ENCODE peak calls at places on chromosomes 16 and 17, in ten cellular contexts. One of them, this sample, is unnamed.

GRCh38 chr17:9370464-9370863 is 205.2 kb downstream of the STX8 start:
- DNase-seq in pancreas: no peak
- DNase-seq in Peyer's patch: no peak
- DNase-seq in heart right ventricle: no peak
- DNase-seq in upper lobe of right lung: no peak
- DNase-seq in gastrocnemius medialis: no peak
- DNase-seq in SK-N-SH: no peak
- DNase-seq in psoas muscle: no peak
- DNase-seq in neural progenitor cell: no peak
- DNase-seq in tibial artery: no peak
- DNase-seq in this sample: no peak

GRCh38 chr17:45952814-45953320 is 46.2 kb upstream of the STH start:
- DNase-seq in pancreas: no peak
- DNase-seq in Peyer's patch: no peak
- DNase-seq in heart right ventricle: no peak
- DNase-seq in upper lobe of right lung: no peak
- DNase-seq in gastrocnemius medialis: no peak
- DNase-seq in SK-N-SH: no peak
- DNase-seq in psoas muscle: no peak
- DNase-seq in neural progenitor cell: no peak
- DNase-seq in tibial artery: no peak
- DNase-seq in this sample: no peak

GRCh38 chr16:79698341-79698753 is 97.8 kb upstream of the MAF start:
- DNase-seq in pancreas: no peak
- DNase-seq in Peyer's patch: no peak
- DNase-seq in heart right ventricle: peak; percentile 35
- DNase-seq in upper lobe of right lung: no peak
- DNase-seq in gastrocnemius medialis: no peak
- DNase-seq in SK-N-SH: no peak
- DNase-seq in psoas muscle: no peak
- DNase-seq in neural progenitor cell: no peak
- DNase-seq in tibial artery: peak; percentile 50
- DNase-seq in this sample: no peak

GRCh38 chr16:56382901-56383355 is 42.4 kb downstream of the AMFR start:
- DNase-seq in pancreas: no peak
- DNase-seq in Peyer's patch: no peak
- DNase-seq in heart right ventricle: no peak
- DNase-seq in upper lobe of right lung: no peak
- DNase-seq in gastrocnemius medialis: no peak
- DNase-seq in SK-N-SH: no peak
- DNase-seq in psoas muscle: no peak
- DNase-seq in neural progenitor cell: no peak
- DNase-seq in tibial artery: no peak
- DNase-seq in this sample: no peak

GRCh38 chr17:40812639-40813038 is 9.8 kb downstream of the KRT10 start:
- DNase-seq in pancreas: no peak
- DNase-seq in Peyer's patch: no peak
- DNase-seq in heart right ventricle: no peak
- DNase-seq in upper lobe of right lung: no peak
- DNase-seq in gastrocnemius medialis: no peak
- DNase-seq in SK-N-SH: no peak
- DNase-seq in psoas muscle: no peak
- DNase-seq in neural progenitor cell: no peak
- DNase-seq in tibial artery: no peak
- DNase-seq in this sample: no peak

GRCh38 chr16:83651871-83652270 is 155.9 kb upstream of the HSBP1 start:
- DNase-seq in pancreas: no peak
- DNase-seq in Peyer's patch: no peak
- DNase-seq in heart right ventricle: no peak
- DNase-seq in upper lobe of right lung: no peak
- DNase-seq in gastrocnemius medialis: no peak
- DNase-seq in SK-N-SH: no peak
- DNase-seq in psoas muscle: no peak
- DNase-seq in neural progenitor cell: no peak
- DNase-seq in tibial artery: no peak
- DNase-seq in this sample: no peak

GRCh38 chr16:10368984-10369551 is 16.8 kb upstream of the ATF7IP2 start:
- DNase-seq in pancreas: no peak
- DNase-seq in Peyer's patch: no peak
- DNase-seq in heart right ventricle: no peak
- DNase-seq in upper lobe of right lung: no peak
- DNase-seq in gastrocnemius medialis: no peak
- DNase-seq in SK-N-SH: no peak
- DNase-seq in psoas muscle: no peak
- DNase-seq in neural progenitor cell: peak; percentile 48
- DNase-seq in tibial artery: no peak
- DNase-seq in this sample: no peak

GRCh38 chr16:49158029-49158642 is 123.5 kb downstream of the CBLN1 start:
- DNase-seq in pancreas: no peak
- DNase-seq in Peyer's patch: no peak
- DNase-seq in heart right ventricle: no peak
- DNase-seq in upper lobe of right lung: no peak
- DNase-seq in gastrocnemius medialis: no peak
- DNase-seq in SK-N-SH: no peak
- DNase-seq in psoas muscle: no peak
- DNase-seq in neural progenitor cell: peak; percentile 91
- DNase-seq in tibial artery: no peak
- DNase-seq in this sample: peak; percentile 65

GRCh38 chr17:39225308-39225973 is at the start of gene STAC2:
- DNase-seq in pancreas: no peak
- DNase-seq in Peyer's patch: no peak
- DNase-seq in heart right ventricle: no peak
- DNase-seq in upper lobe of right lung: no peak
- DNase-seq in gastrocnemius medialis: no peak
- DNase-seq in SK-N-SH: peak; percentile 58
- DNase-seq in psoas muscle: no peak
- DNase-seq in neural progenitor cell: no peak
- DNase-seq in tibial artery: no peak
- DNase-seq in this sample: no peak

GRCh38 chr17:39223907-39224777 is 1.6 kb downstream of the STAC2 start:
- DNase-seq in pancreas: no peak
- DNase-seq in Peyer's patch: no peak
- DNase-seq in heart right ventricle: no peak
- DNase-seq in upper lobe of right lung: no peak
- DNase-seq in gastrocnemius medialis: no peak
- DNase-seq in SK-N-SH: no peak
- DNase-seq in psoas muscle: no peak
- DNase-seq in neural progenitor cell: no peak
- DNase-seq in tibial artery: no peak
- DNase-seq in this sample: no peak

GRCh38 chr17:39227364-39227919 is 1.7 kb upstream of the STAC2 start:
- DNase-seq in pancreas: no peak
- DNase-seq in Peyer's patch: no peak
- DNase-seq in heart right ventricle: no peak
- DNase-seq in upper lobe of right lung: no peak
- DNase-seq in gastrocnemius medialis: no peak
- DNase-seq in SK-N-SH: no peak
- DNase-seq in psoas muscle: no peak
- DNase-seq in neural progenitor cell: no peak
- DNase-seq in tibial artery: no peak
- DNase-seq in this sample: no peak

GRCh38 chr17:39224778-39225307 is 902 bp downstream of the STAC2 start:
- DNase-seq in pancreas: no peak
- DNase-seq in Peyer's patch: no peak
- DNase-seq in heart right ventricle: no peak
- DNase-seq in upper lobe of right lung: no peak
- DNase-seq in gastrocnemius medialis: no peak
- DNase-seq in SK-N-SH: peak; percentile 69
- DNase-seq in psoas muscle: no peak
- DNase-seq in neural progenitor cell: peak; percentile 49
- DNase-seq in tibial artery: no peak
- DNase-seq in this sample: no peak

DNA sequence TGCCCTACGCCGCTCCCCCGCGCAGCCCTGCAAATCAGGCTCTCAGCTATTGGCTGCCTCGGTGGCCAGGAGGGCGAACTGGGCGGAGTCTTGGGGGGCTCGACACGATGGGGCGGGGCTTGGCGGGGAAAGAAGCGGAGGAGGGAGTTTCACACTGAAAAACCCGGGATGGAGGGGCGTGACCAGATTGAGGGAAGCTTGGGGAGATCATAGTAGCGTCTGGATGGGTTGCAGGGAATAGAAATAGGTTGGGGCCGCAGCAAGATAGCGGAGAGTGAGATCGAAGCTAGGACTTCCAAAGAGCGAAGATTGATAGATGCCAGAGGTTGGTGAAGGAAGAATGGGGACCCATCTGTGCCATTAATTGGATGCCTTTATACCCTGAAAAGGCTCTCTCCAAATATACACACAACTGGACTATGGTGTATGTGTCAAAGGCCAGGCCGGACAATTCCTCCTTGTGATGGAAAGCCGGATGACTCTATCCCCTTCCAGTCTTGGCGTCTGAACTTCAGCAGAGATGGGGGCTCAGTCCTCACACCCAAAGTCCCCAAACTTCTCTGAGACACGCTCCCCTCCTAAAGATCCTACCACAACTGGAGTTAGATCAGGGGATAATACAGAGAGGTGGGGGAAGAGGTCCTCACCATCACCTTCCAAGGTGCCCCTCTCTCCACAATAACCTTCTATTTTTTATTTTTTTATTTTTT is 384 bp upstream of the STAC2 start:
- DNase-seq in pancreas: no peak
- DNase-seq in Peyer's patch: peak; percentile 70
- DNase-seq in heart right ventricle: peak; percentile 77
- DNase-seq in upper lobe of right lung: no peak
- DNase-seq in gastrocnemius medialis: no peak
- DNase-seq in SK-N-SH: peak; percentile 98
- DNase-seq in psoas muscle: peak; percentile 83
- DNase-seq in neural progenitor cell: peak; percentile 98
- DNase-seq in tibial artery: peak; percentile 85
- DNase-seq in this sample: no peak
- H3K27me3 ChIP-seq in pancreas: no peaks in the 10 kb centered on the region
- H3K27me3 ChIP-seq in Peyer's patch: peaks cover 14% of the 10 kb centered on the region
- H3K27me3 ChIP-seq in heart right ventricle: peaks cover 57% of the 10 kb centered on the region
- H3K27me3 ChIP-seq in upper lobe of right lung: peaks cover 69% of the 10 kb centered on the region
- H3K27me3 ChIP-seq in gastrocnemius medialis: peaks cover 12% of the 10 kb centered on the region
- H3K27me3 ChIP-seq in SK-N-SH: no peaks in the 10 kb centered on the region
- H3K27me3 ChIP-seq in psoas muscle: no peaks in the 10 kb centered on the region
- H3K27me3 ChIP-seq in neural progenitor cell: peaks cover 57% of the 10 kb centered on the region
- H3K27me3 ChIP-seq in tibial artery: no peaks in the 10 kb centered on the region
- H3K27me3 ChIP-seq in this sample: peaks cover 42% of the 10 kb centered on the region

GRCh38 chr16:87443964-87444363 is 48.9 kb downstream of the ZCCHC14 start:
- DNase-seq in pancreas: no peak
- DNase-seq in Peyer's patch: no peak
- DNase-seq in heart right ventricle: no peak
- DNase-seq in upper lobe of right lung: no peak
- DNase-seq in gastrocnemius medialis: no peak
- DNase-seq in SK-N-SH: no peak
- DNase-seq in psoas muscle: no peak
- DNase-seq in neural progenitor cell: no peak
- DNase-seq in tibial artery: no peak
- DNase-seq in this sample: no peak

GRCh38 chr16:87443031-87443430 is 49.8 kb downstream of the ZCCHC14 start:
- DNase-seq in pancreas: no peak
- DNase-seq in Peyer's patch: no peak
- DNase-seq in heart right ventricle: no peak
- DNase-seq in upper lobe of right lung: no peak
- DNase-seq in gastrocnemius medialis: no peak
- DNase-seq in SK-N-SH: no peak
- DNase-seq in psoas muscle: no peak
- DNase-seq in neural progenitor cell: no peak
- DNase-seq in tibial artery: no peak
- DNase-seq in this sample: no peak

GRCh38 chr16:87447323-87447722 is 45.5 kb downstream of the ZCCHC14 start:
- DNase-seq in pancreas: no peak
- DNase-seq in Peyer's patch: no peak
- DNase-seq in heart right ventricle: no peak
- DNase-seq in upper lobe of right lung: no peak
- DNase-seq in gastrocnemius medialis: no peak
- DNase-seq in SK-N-SH: no peak
- DNase-seq in psoas muscle: no peak
- DNase-seq in neural progenitor cell: no peak
- DNase-seq in tibial artery: no peak
- DNase-seq in this sample: no peak

GRCh38 chr16:87446479-87446878 is 46.3 kb downstream of the ZCCHC14 start:
- DNase-seq in pancreas: no peak
- DNase-seq in Peyer's patch: no peak
- DNase-seq in heart right ventricle: no peak
- DNase-seq in upper lobe of right lung: no peak
- DNase-seq in gastrocnemius medialis: no peak
- DNase-seq in SK-N-SH: no peak
- DNase-seq in psoas muscle: no peak
- DNase-seq in neural progenitor cell: no peak
- DNase-seq in tibial artery: no peak
- DNase-seq in this sample: no peak

DNA sequence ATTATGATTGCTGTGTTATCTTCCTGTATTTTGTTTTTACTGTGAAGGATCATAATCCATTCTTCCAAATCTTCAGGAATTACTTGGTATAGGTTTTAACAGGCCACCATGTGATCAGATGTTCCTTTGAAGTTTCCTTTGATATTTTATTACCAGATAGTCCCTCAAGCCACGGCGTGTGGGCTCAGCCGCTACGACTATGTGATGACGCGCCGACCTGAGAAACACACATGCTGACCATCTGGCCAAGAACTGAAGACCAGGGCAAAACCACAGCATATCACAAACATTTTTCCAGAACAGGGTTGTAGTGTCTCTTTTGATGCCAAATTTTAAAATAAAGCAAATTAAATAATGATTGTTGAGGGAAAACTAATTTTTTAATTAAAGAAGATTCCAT is 47.3 kb downstream of the ZCCHC14 start:
- DNase-seq in pancreas: no peak
- DNase-seq in Peyer's patch: no peak
- DNase-seq in heart right ventricle: no peak
- DNase-seq in upper lobe of right lung: no peak
- DNase-seq in gastrocnemius medialis: no peak
- DNase-seq in SK-N-SH: no peak
- DNase-seq in psoas muscle: peak; percentile 25
- DNase-seq in neural progenitor cell: no peak
- DNase-seq in tibial artery: no peak
- DNase-seq in this sample: no peak
- H3K36me3 ChIP-seq in pancreas: peaks cover 11% of the 10 kb centered on the region
- H3K36me3 ChIP-seq in Peyer's patch: peaks cover 51% of the 10 kb centered on the region
- H3K36me3 ChIP-seq in heart right ventricle: peaks cover 60% of the 10 kb centered on the region
- H3K36me3 ChIP-seq in upper lobe of right lung: peaks cover 41% of the 10 kb centered on the region
- H3K36me3 ChIP-seq in gastrocnemius medialis: no peaks in the 10 kb centered on the region
- H3K36me3 ChIP-seq in SK-N-SH: peaks cover 17% of the 10 kb centered on the region
- H3K36me3 ChIP-seq in psoas muscle: peaks cover 39% of the 10 kb centered on the region
- H3K36me3 ChIP-seq in neural progenitor cell: peaks cover 6% of the 10 kb centered on the region
- H3K36me3 ChIP-seq in tibial artery: peaks cover 38% of the 10 kb centered on the region
- H3K36me3 ChIP-seq in this sample: no peaks in the 10 kb centered on the region

GRCh38 chr17:48588519-48588918 is 1.5 kb downstream of the HOXB3 start:
- DNase-seq in pancreas: no peak
- DNase-seq in Peyer's patch: no peak
- DNase-seq in heart right ventricle: no peak
- DNase-seq in upper lobe of right lung: no peak
- DNase-seq in gastrocnemius medialis: no peak
- DNase-seq in SK-N-SH: no peak
- DNase-seq in psoas muscle: no peak
- DNase-seq in neural progenitor cell: no peak
- DNase-seq in tibial artery: no peak
- DNase-seq in this sample: no peak

GRCh38 chr17:48590603-48591161 is 641 bp upstream of the HOXB3 start:
- DNase-seq in pancreas: peak; percentile 29
- DNase-seq in Peyer's patch: no peak
- DNase-seq in heart right ventricle: no peak
- DNase-seq in upper lobe of right lung: no peak
- DNase-seq in gastrocnemius medialis: no peak
- DNase-seq in SK-N-SH: no peak
- DNase-seq in psoas muscle: no peak
- DNase-seq in neural progenitor cell: no peak
- DNase-seq in tibial artery: no peak
- DNase-seq in this sample: no peak

GRCh38 chr17:48589060-48589830 is 796 bp downstream of the HOXB3 start:
- DNase-seq in pancreas: no peak
- DNase-seq in Peyer's patch: peak; percentile 43
- DNase-seq in heart right ventricle: no peak
- DNase-seq in upper lobe of right lung: no peak
- DNase-seq in gastrocnemius medialis: no peak
- DNase-seq in SK-N-SH: no peak
- DNase-seq in psoas muscle: no peak
- DNase-seq in neural progenitor cell: no peak
- DNase-seq in tibial artery: no peak
- DNase-seq in this sample: no peak

GRCh38 chr17:48591435-48592077 is 1.5 kb upstream of the HOXB3 start:
- DNase-seq in pancreas: peak; percentile 7
- DNase-seq in Peyer's patch: no peak
- DNase-seq in heart right ventricle: no peak
- DNase-seq in upper lobe of right lung: no peak
- DNase-seq in gastrocnemius medialis: no peak
- DNase-seq in SK-N-SH: no peak
- DNase-seq in psoas muscle: no peak
- DNase-seq in neural progenitor cell: no peak
- DNase-seq in tibial artery: no peak
- DNase-seq in this sample: no peak

DNA sequence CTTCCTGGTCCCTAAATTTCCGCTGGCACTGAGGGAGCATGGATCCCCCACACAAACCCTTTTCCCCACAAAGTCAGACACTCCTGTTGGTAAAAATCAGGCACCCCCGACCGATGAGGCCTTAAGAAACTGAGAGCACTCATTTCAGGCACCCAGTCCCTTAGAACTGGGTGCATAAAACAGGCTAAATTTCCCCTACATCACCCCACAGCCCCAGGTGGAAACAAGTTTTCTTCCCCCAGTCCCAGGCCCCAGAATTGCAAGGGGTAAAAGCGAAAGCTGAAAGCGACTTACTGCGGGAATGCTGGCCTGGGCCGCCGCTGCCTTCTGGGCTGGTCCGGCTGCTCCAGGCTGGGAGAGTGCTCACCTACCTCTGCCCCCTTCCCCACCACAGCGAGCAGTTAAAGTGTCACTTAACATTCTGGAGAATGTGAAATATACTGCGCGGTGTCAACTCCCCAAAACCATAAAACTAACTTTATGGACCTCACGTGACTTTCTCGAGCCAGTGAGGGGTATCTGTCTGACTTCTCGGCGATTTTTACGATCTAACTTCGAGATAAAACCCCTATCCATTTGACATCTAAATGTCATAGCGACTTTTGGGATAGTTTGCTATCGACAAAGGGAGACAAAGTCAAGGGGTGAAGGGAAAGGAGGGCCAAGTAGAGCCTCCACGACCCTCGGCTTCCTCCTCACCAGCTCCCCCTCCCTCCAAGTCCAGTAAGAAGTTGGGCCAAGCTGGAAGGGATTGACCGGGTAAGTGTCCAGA is at the start of gene HOXB3:
- DNase-seq in pancreas: no peak
- DNase-seq in Peyer's patch: peak; percentile 45
- DNase-seq in heart right ventricle: no peak
- DNase-seq in upper lobe of right lung: no peak
- DNase-seq in gastrocnemius medialis: no peak
- DNase-seq in SK-N-SH: no peak
- DNase-seq in psoas muscle: no peak
- DNase-seq in neural progenitor cell: no peak
- DNase-seq in tibial artery: no peak
- DNase-seq in this sample: no peak
- H3K27me3 ChIP-seq in pancreas: peaks cover 8% of the 10 kb centered on the region
- H3K27me3 ChIP-seq in Peyer's patch: no peaks in the 10 kb centered on the region
- H3K27me3 ChIP-seq in heart right ventricle: peaks cover 99% of the 10 kb centered on the region
- H3K27me3 ChIP-seq in upper lobe of right lung: peaks cover 68% of the 10 kb centered on the region
- H3K27me3 ChIP-seq in gastrocnemius medialis: peaks cover 64% of the 10 kb centered on the region
- H3K27me3 ChIP-seq in SK-N-SH: peaks cover 98% of the 10 kb centered on the region
- H3K27me3 ChIP-seq in psoas muscle: no peaks in the 10 kb centered on the region
- H3K27me3 ChIP-seq in neural progenitor cell: peaks cover 100% of the 10 kb centered on the region
- H3K27me3 ChIP-seq in tibial artery: peaks cover 84% of the 10 kb centered on the region
- H3K27me3 ChIP-seq in this sample: peaks cover 17% of the 10 kb centered on the region

GRCh38 chr16:2036200-2036966 is 9.7 kb downstream of the NHERF2 start:
- DNase-seq in pancreas: no peak
- DNase-seq in Peyer's patch: no peak
- DNase-seq in heart right ventricle: no peak
- DNase-seq in upper lobe of right lung: peak; percentile 64
- DNase-seq in gastrocnemius medialis: no peak
- DNase-seq in SK-N-SH: no peak
- DNase-seq in psoas muscle: no peak
- DNase-seq in neural progenitor cell: no peak
- DNase-seq in tibial artery: no peak
- DNase-seq in this sample: no peak

GRCh38 chr16:2037631-2038358 is 9.8 kb downstream of the NTHL1 start:
- DNase-seq in pancreas: no peak
- DNase-seq in Peyer's patch: no peak
- DNase-seq in heart right ventricle: no peak
- DNase-seq in upper lobe of right lung: peak; percentile 63
- DNase-seq in gastrocnemius medialis: no peak
- DNase-seq in SK-N-SH: no peak
- DNase-seq in psoas muscle: no peak
- DNase-seq in neural progenitor cell: no peak
- DNase-seq in tibial artery: no peak
- DNase-seq in this sample: no peak

GRCh38 chr16:2037115-2037514 is 10.4 kb downstream of the NHERF2 start:
- DNase-seq in pancreas: no peak
- DNase-seq in Peyer's patch: no peak
- DNase-seq in heart right ventricle: no peak
- DNase-seq in upper lobe of right lung: no peak
- DNase-seq in gastrocnemius medialis: no peak
- DNase-seq in SK-N-SH: no peak
- DNase-seq in psoas muscle: no peak
- DNase-seq in neural progenitor cell: no peak
- DNase-seq in tibial artery: no peak
- DNase-seq in this sample: no peak

GRCh38 chr16:2034695-2035430 is 8.2 kb downstream of the NHERF2 start:
- DNase-seq in pancreas: no peak
- DNase-seq in Peyer's patch: no peak
- DNase-seq in heart right ventricle: peak; percentile 53
- DNase-seq in upper lobe of right lung: no peak
- DNase-seq in gastrocnemius medialis: no peak
- DNase-seq in SK-N-SH: no peak
- DNase-seq in psoas muscle: no peak
- DNase-seq in neural progenitor cell: no peak
- DNase-seq in tibial artery: peak; percentile 71
- DNase-seq in this sample: no peak

GRCh38 chr16:2035431-2036199 is 8.9 kb downstream of the NHERF2 start:
- DNase-seq in pancreas: no peak
- DNase-seq in Peyer's patch: no peak
- DNase-seq in heart right ventricle: peak; percentile 74
- DNase-seq in upper lobe of right lung: peak; percentile 89
- DNase-seq in gastrocnemius medialis: no peak
- DNase-seq in SK-N-SH: peak; percentile 66
- DNase-seq in psoas muscle: no peak
- DNase-seq in neural progenitor cell: peak; percentile 47
- DNase-seq in tibial artery: peak; percentile 73
- DNase-seq in this sample: no peak
- H3K36me3 ChIP-seq in pancreas: no peaks in the 10 kb centered on the region
- H3K36me3 ChIP-seq in Peyer's patch: no peaks in the 10 kb centered on the region
- H3K36me3 ChIP-seq in heart right ventricle: peaks cover 51% of the 10 kb centered on the region
- H3K36me3 ChIP-seq in upper lobe of right lung: peaks cover 27% of the 10 kb centered on the region
- H3K36me3 ChIP-seq in gastrocnemius medialis: no peaks in the 10 kb centered on the region
- H3K36me3 ChIP-seq in SK-N-SH: peaks cover 7% of the 10 kb centered on the region
- H3K36me3 ChIP-seq in psoas muscle: peaks cover 7% of the 10 kb centered on the region
- H3K36me3 ChIP-seq in neural progenitor cell: no peaks in the 10 kb centered on the region
- H3K36me3 ChIP-seq in tibial artery: peaks cover 24% of the 10 kb centered on the region
- H3K36me3 ChIP-seq in this sample: no peaks in the 10 kb centered on the region

This sample was measured in MM.1S.